ENCODE peak calls at places on chromosomes 4 and X, in eight cellular contexts. One of them, this sample, is unnamed.

GRCh38 chr4:87934973-87935372 is 40.5 kb upstream of the SPP1 start:
- DNase-seq in fibroblast of the aortic adventitia: no peak
- DNase-seq in non-pigmented ciliary epithelial cell: no peak
- DNase-seq in ecto neural progenitor cell: no peak
- DNase-seq in ELF-1: no peak
- DNase-seq in activated naive CD8-positive, alpha-beta T cell treated with anti-CD3 and anti-CD28 coated beads, Interleukin-2, amount 50 U/mL, for 24 hours: no peak
- DNase-seq in nephron progenitor cell: no peak
- DNase-seq in NCI-H1092 treated with DMSO at 0.1 percent for 48 hours: no peak
- DNase-seq in this sample: no peak

GRCh38 chrX:103687696-103688191 is 1.2 kb upstream of the MORF4L2 start:
- DNase-seq in fibroblast of the aortic adventitia: peak; percentile 85
- DNase-seq in NCI-H1092 treated with DMSO at 0.1 percent for 48 hours: peak; percentile 87
- DNase-seq in nephron progenitor cell: peak; percentile 69
- DNase-seq in activated naive CD8-positive, alpha-beta T cell treated with anti-CD3 and anti-CD28 coated beads, Interleukin-2, amount 50 U/mL, for 24 hours: peak; percentile 56
- DNase-seq in ELF-1: peak; percentile 91
- DNase-seq in ecto neural progenitor cell: peak; percentile 84
- DNase-seq in non-pigmented ciliary epithelial cell: no peak
- DNase-seq in this sample: peak; percentile 78

GRCh38 chr4:19381068-19381467 is 870.6 kb upstream of the SLIT2 start:
- DNase-seq in NCI-H1092 treated with DMSO at 0.1 percent for 48 hours: no peak
- DNase-seq in ecto neural progenitor cell: no peak
- DNase-seq in non-pigmented ciliary epithelial cell: peak; percentile 62
- DNase-seq in nephron progenitor cell: no peak
- DNase-seq in ELF-1: no peak
- DNase-seq in fibroblast of the aortic adventitia: peak; percentile 70
- DNase-seq in activated naive CD8-positive, alpha-beta T cell treated with anti-CD3 and anti-CD28 coated beads, Interleukin-2, amount 50 U/mL, for 24 hours: no peak
- DNase-seq in this sample: no peak

GRCh38 chr4:36824682-36825081 is 419.9 kb upstream of the NWD2 start:
- DNase-seq in non-pigmented ciliary epithelial cell: no peak
- DNase-seq in activated naive CD8-positive, alpha-beta T cell treated with anti-CD3 and anti-CD28 coated beads, Interleukin-2, amount 50 U/mL, for 24 hours: no peak
- DNase-seq in fibroblast of the aortic adventitia: no peak
- DNase-seq in nephron progenitor cell: no peak
- DNase-seq in ELF-1: peak; percentile 19
- DNase-seq in NCI-H1092 treated with DMSO at 0.1 percent for 48 hours: no peak
- DNase-seq in ecto neural progenitor cell: no peak
- DNase-seq in this sample: no peak

GRCh38 chr4:8280876-8281440 is 11.4 kb downstream of the HTRA3 start:
- DNase-seq in NCI-H1092 treated with DMSO at 0.1 percent for 48 hours: no peak
- DNase-seq in non-pigmented ciliary epithelial cell: no peak
- DNase-seq in ecto neural progenitor cell: no peak
- DNase-seq in activated naive CD8-positive, alpha-beta T cell treated with anti-CD3 and anti-CD28 coated beads, Interleukin-2, amount 50 U/mL, for 24 hours: no peak
- DNase-seq in nephron progenitor cell: no peak
- DNase-seq in fibroblast of the aortic adventitia: no peak
- DNase-seq in ELF-1: no peak
- DNase-seq in this sample: no peak

GRCh38 chr4:158282252-158282651 is 72.0 kb downstream of the TMEM144 start:
- DNase-seq in ecto neural progenitor cell: no peak
- DNase-seq in NCI-H1092 treated with DMSO at 0.1 percent for 48 hours: no peak
- DNase-seq in activated naive CD8-positive, alpha-beta T cell treated with anti-CD3 and anti-CD28 coated beads, Interleukin-2, amount 50 U/mL, for 24 hours: no peak
- DNase-seq in ELF-1: no peak
- DNase-seq in non-pigmented ciliary epithelial cell: no peak
- DNase-seq in fibroblast of the aortic adventitia: peak; percentile 65
- DNase-seq in nephron progenitor cell: no peak
- DNase-seq in this sample: no peak

GRCh38 chr4:80197132-80197573 is at the start of gene PRDM8:
- DNase-seq in non-pigmented ciliary epithelial cell: no peak
- DNase-seq in ecto neural progenitor cell: peak; percentile 66
- DNase-seq in fibroblast of the aortic adventitia: no peak
- DNase-seq in NCI-H1092 treated with DMSO at 0.1 percent for 48 hours: peak; percentile 65
- DNase-seq in ELF-1: no peak
- DNase-seq in nephron progenitor cell: peak; percentile 53
- DNase-seq in activated naive CD8-positive, alpha-beta T cell treated with anti-CD3 and anti-CD28 coated beads, Interleukin-2, amount 50 U/mL, for 24 hours: peak; percentile 28
- DNase-seq in this sample: peak; percentile 42

GRCh38 chr4:38266616-38267015 is 306.4 kb downstream of the PTTG2 start:
- DNase-seq in NCI-H1092 treated with DMSO at 0.1 percent for 48 hours: no peak
- DNase-seq in activated naive CD8-positive, alpha-beta T cell treated with anti-CD3 and anti-CD28 coated beads, Interleukin-2, amount 50 U/mL, for 24 hours: peak; percentile 5
- DNase-seq in ecto neural progenitor cell: no peak
- DNase-seq in fibroblast of the aortic adventitia: no peak
- DNase-seq in ELF-1: no peak
- DNase-seq in nephron progenitor cell: no peak
- DNase-seq in non-pigmented ciliary epithelial cell: no peak
- DNase-seq in this sample: peak; percentile 49

GRCh38 chr4:101782546-101782945 is 8.0 kb upstream of the BANK1 start:
- DNase-seq in nephron progenitor cell: no peak
- DNase-seq in ecto neural progenitor cell: no peak
- DNase-seq in activated naive CD8-positive, alpha-beta T cell treated with anti-CD3 and anti-CD28 coated beads, Interleukin-2, amount 50 U/mL, for 24 hours: no peak
- DNase-seq in non-pigmented ciliary epithelial cell: no peak
- DNase-seq in fibroblast of the aortic adventitia: no peak
- DNase-seq in NCI-H1092 treated with DMSO at 0.1 percent for 48 hours: no peak
- DNase-seq in ELF-1: peak; percentile 16
- DNase-seq in this sample: no peak

GRCh38 chrX:153768311-153769157 is 4.5 kb downstream of the PLXNB3 start:
- DNase-seq in activated naive CD8-positive, alpha-beta T cell treated with anti-CD3 and anti-CD28 coated beads, Interleukin-2, amount 50 U/mL, for 24 hours: no peak
- DNase-seq in fibroblast of the aortic adventitia: no peak
- DNase-seq in nephron progenitor cell: no peak
- DNase-seq in NCI-H1092 treated with DMSO at 0.1 percent for 48 hours: no peak
- DNase-seq in non-pigmented ciliary epithelial cell: no peak
- DNase-seq in ELF-1: no peak
- DNase-seq in ecto neural progenitor cell: no peak
- DNase-seq in this sample: no peak

GRCh38 chr4:82984459-82984858 is 26.2 kb downstream of the LIN54 start:
- DNase-seq in ecto neural progenitor cell: no peak
- DNase-seq in NCI-H1092 treated with DMSO at 0.1 percent for 48 hours: no peak
- DNase-seq in nephron progenitor cell: no peak
- DNase-seq in non-pigmented ciliary epithelial cell: peak; percentile 30
- DNase-seq in fibroblast of the aortic adventitia: peak; percentile 35
- DNase-seq in activated naive CD8-positive, alpha-beta T cell treated with anti-CD3 and anti-CD28 coated beads, Interleukin-2, amount 50 U/mL, for 24 hours: peak; percentile 29
- DNase-seq in ELF-1: no peak
- DNase-seq in this sample: no peak